ENCODE peak calls at places on chromosomes 13 and 19, in nine cellular contexts. L, S, I, Z, Q, D, U, G and A are unnamed samples.

GRCh38 chr19:6528544-6529121 is 2.2 kb upstream of the TNFSF9 start:
- DNase-seq in G (peak; percentile 74), Z (peak; percentile 70), S (no peak), U (no peak), I (no peak), L (no peak), D (no peak), Q (no peak), A (no peak)

GRCh38 chr13:74423434-74423833 is 289.2 kb upstream of the KLF12 start:
- DNase-seq in D (no peak), S (no peak), I (no peak), U (no peak), G (no peak), L (no peak), Z (no peak), Q (no peak), A (no peak)

GRCh38 chr19:30340724-30341595 is 31.2 kb upstream of the ZNF536 start:
- DNase-seq in G (no peak), U (no peak), D (no peak), I (no peak), Q (no peak), L (no peak), Z (no peak), S (no peak), A (no peak)

GRCh38 chr13:113064534-113065405 is 40.8 kb upstream of the F7 start:
- DNase-seq in Q (no peak), S (no peak), D (no peak), G (no peak), L (no peak), I (no peak), U (no peak), Z (no peak), A (peak; percentile 45)

GRCh38 chr19:44718441-44719261 is 19.7 kb downstream of the CEACAM16 start:
- DNase-seq in Q (no peak), Z (peak; percentile 66), U (peak; percentile 40), I (no peak), L (no peak), D (peak; percentile 65), G (no peak), S (no peak), A (no peak)

GRCh38 chr19:6059996-6060599 is 50.2 kb downstream of the RFX2 start:
- DNase-seq in I (no peak), L (no peak), S (no peak), G (peak; percentile 59), Z (no peak), Q (no peak), D (no peak), U (no peak), A (no peak)

GRCh38 chr13:101454767-101455166 is 2.3 kb downstream of the ITGBL1 start:
- DNase-seq in L (no peak), S (no peak), Q (no peak), G (no peak), Z (no peak), U (no peak), D (no peak), I (no peak), A (no peak)

GRCh38 chr13:50989476-50989875 is 79.9 kb downstream of the RNASEH2B start:
- DNase-seq in G (no peak), I (no peak), L (no peak), D (no peak), U (no peak), Q (no peak), S (peak; percentile 34), Z (peak; percentile 51), A (no peak)

GRCh38 chr19:53881482-53882390 is at the start of gene PRKCG:
- DNase-seq in S (no peak), D (peak; percentile 59), Z (no peak), Q (peak; percentile 64), G (peak; percentile 74), L (peak; percentile 13), U (no peak), I (peak; percentile 38), A (no peak)

GRCh38 chr13:107210216-107211010 is 642.5 kb upstream of the ARGLU1 start:
- DNase-seq in Q (no peak), S (peak; percentile 99), L (peak; percentile 99), Z (no peak), D (no peak), U (no peak), G (no peak), I (no peak), A (peak; percentile 91)

GRCh38 chr13:27374650-27375049 is 49.8 kb upstream of the GTF3A start:
- DNase-seq in Z (peak; percentile 42), I (peak; percentile 31), L (peak; percentile 20), Q (peak; percentile 46), U (no peak), G (no peak), D (peak; percentile 67), S (peak; percentile 67), A (peak; percentile 63)

GRCh38 chr13:29993716-29994488 is 143.5 kb upstream of the UBL3 start:
- DNase-seq in U (no peak), Q (no peak), D (no peak), G (no peak), S (no peak), Z (no peak), L (no peak), I (no peak), A (no peak)

GRCh38 chr13:44498969-44499368 is 77.2 kb downstream of the TSC22D1 start:
- DNase-seq in Q (no peak), D (no peak), G (no peak), Z (no peak), I (no peak), U (no peak), L (no peak), S (no peak), A (no peak)

GRCh38 chr19:15402411-15403150 is 16.2 kb downstream of the AKAP8L start:
- DNase-seq in D (no peak), Z (no peak), U (no peak), L (no peak), I (no peak), G (no peak), Q (no peak), S (no peak), A (no peak)

GRCh38 chr13:48110930-48111721 is 16.2 kb upstream of the MED4 start:
- DNase-seq in L (no peak), S (no peak), Q (no peak), U (no peak), I (no peak), D (no peak), G (no peak), Z (no peak), A (no peak)

GRCh38 chr13:24680258-24680920 is at the start of gene ATP12A:
- DNase-seq in I (peak; percentile 24), Q (peak; percentile 30), S (peak; percentile 24), L (no peak), Z (no peak), G (peak; percentile 49), U (no peak), D (peak; percentile 47), A (no peak)

GRCh38 chr19:33498391-33499000 is 23.1 kb downstream of the PEPD start:
- DNase-seq in S (no peak), D (no peak), U (no peak), Z (no peak), G (peak; percentile 39), Q (no peak), L (no peak), I (no peak), A (no peak)

GRCh38 chr13:44648392-44649117 is 72.4 kb upstream of the TSC22D1 start:
- DNase-seq in S (no peak), L (no peak), U (no peak), Z (no peak), G (no peak), I (no peak), Q (no peak), D (no peak), A (no peak)

GRCh38 chr13:91722267-91722884 is 324.0 kb downstream of the GPC5 start:
- DNase-seq in Q (peak; percentile 5), U (no peak), L (no peak), D (no peak), G (no peak), I (no peak), S (peak; percentile 26), Z (no peak), A (peak; percentile 1)

GRCh38 chr13:37648604-37649003 is 50.0 kb upstream of the POSTN start:
- DNase-seq in D (no peak), U (no peak), I (no peak), Q (no peak), L (no peak), Z (no peak), S (no peak), G (no peak), A (no peak)

GRCh38 chr19:35216026-35216832 is 12.3 kb downstream of the FAM187B start:
- DNase-seq in U (no peak), G (no peak), S (no peak), D (no peak), I (no peak), Z (no peak), Q (no peak), L (no peak), A (no peak)

GRCh38 chr19:54806516-54806838 is 3.1 kb downstream of the KIR2DL4 start:
- DNase-seq in S (no peak), I (no peak), L (no peak), Q (no peak), U (no peak), G (no peak), D (no peak), Z (no peak), A (no peak)

GRCh38 chr13:101488734-101489133 is 36.3 kb downstream of the ITGBL1 start:
- DNase-seq in S (no peak), D (no peak), G (no peak), I (no peak), Z (no peak), Q (no peak), U (no peak), L (no peak), A (no peak)

GRCh38 chr13:101655435-101655834 is 203.0 kb downstream of the ITGBL1 start:
- DNase-seq in D (no peak), I (no peak), G (no peak), S (no peak), U (no peak), Z (no peak), Q (no peak), L (no peak), A (no peak)

GRCh38 chr19:6063576-6063961 is 46.7 kb downstream of the RFX2 start:
- DNase-seq in L (no peak), Z (no peak), Q (no peak), U (peak; percentile 20), D (no peak), I (no peak), S (no peak), G (peak; percentile 70), A (no peak)

GRCh38 chr19:18118420-18119242 is 21.1 kb downstream of the MAST3 start:
- DNase-seq in I (no peak), U (no peak), L (no peak), D (no peak), Z (no peak), Q (no peak), G (no peak), S (no peak), A (no peak)

GRCh38 chr19:778910-779653 is 18.2 kb upstream of the PTBP1 start:
- DNase-seq in D (peak; percentile 56), Q (no peak), U (no peak), L (no peak), Z (peak; percentile 81), S (no peak), I (no peak), G (peak; percentile 91), A (no peak)

GRCh38 chr13:77207943-77208342 is 119.0 kb downstream of the MYCBP2 start:
- DNase-seq in G (no peak), L (no peak), Z (no peak), U (no peak), S (no peak), D (no peak), Q (no peak), I (no peak), A (no peak)

GRCh38 chr13:24900507-24900906 is 136.5 kb downstream of the RNF17 start:
- DNase-seq in G (no peak), U (no peak), L (no peak), S (no peak), D (no peak), I (no peak), Z (no peak), Q (no peak), A (no peak)

GRCh38 chr19:11191273-11191755 is 6.0 kb downstream of the KANK2 start:
- DNase-seq in Q (no peak), S (no peak), L (no peak), Z (peak; percentile 81), D (no peak), G (peak; percentile 86), I (no peak), U (peak; percentile 39), A (no peak)